ENCODE peak calls at places on chromosomes 7 and 10, in nine cellular contexts. I is sciatic nerve; W is stimulated activated CD8-positive, alpha-beta memory T cell treated with anti-CD3 and anti-CD28 coated beads, Interleukin-7, amount 100 ng/mL, for 24 hours; Q is CMK; G is neural crest cell; Z is NCI-H226; S is epithelial cell of esophagus; F is keratinocyte; N is SHP77. U is an unnamed sample.

GRCh38 chr7:42913591-42913990 is 1.7 kb upstream of the C7orf25 start:
- DNase-seq in I (no peak), W (no peak), Q (no peak), G (no peak), Z (peak), S (no peak), F (no peak), N (no peak), U (no peak)

GRCh38 chr10:59657724-59658123 is 51.9 kb downstream of the SLC16A9 start:
- DNase-seq in I (no peak), W (no peak), Q (no peak), G (no peak), Z (no peak), S (no peak), F (no peak), N (no peak), U (no peak)

GRCh38 chr10:112827951-112828350 is 122.1 kb upstream of the TCF7L2 start:
- DNase-seq in I (no peak), W (no peak), Q (no peak), G (no peak), Z (no peak), S (peak), F (peak), N (no peak), U (peak)

GRCh38 chr10:7560519-7560918 is 106.2 kb downstream of the ITIH5 start:
- DNase-seq in I (no peak), W (no peak), Q (no peak), G (no peak), Z (no peak), S (no peak), F (no peak), N (no peak), U (no peak)

GRCh38 chr10:43888551-43888950 is 239.9 kb upstream of the ZNF32 start:
- DNase-seq in I (no peak), W (no peak), Q (no peak), G (no peak), Z (no peak), S (no peak), F (no peak), N (no peak), U (peak)

GRCh38 chr10:97278491-97278989 is 13.9 kb downstream of the ARHGAP19 start:
- DNase-seq in I (no peak), W (no peak), Q (no peak), G (no peak), Z (peak), S (peak), F (peak), N (peak), U (peak)

GRCh38 chr7:2607122-2607912 is 24.5 kb upstream of the TTYH3 start:
- DNase-seq in I (no peak), W (no peak), Q (no peak), G (no peak), Z (no peak), S (no peak), F (no peak), N (no peak), U (no peak)

GRCh38 chr7:40709077-40709964 is 574.5 kb downstream of the SUGCT start:
- DNase-seq in I (no peak), W (no peak), Q (no peak), G (no peak), Z (no peak), S (peak), F (peak), N (no peak), U (peak)

GRCh38 chr7:99369767-99370353 is 4.7 kb upstream of the ARPC1B start:
- DNase-seq in I (no peak), W (no peak), Q (no peak), G (no peak), Z (no peak), S (no peak), F (no peak), N (no peak), U (no peak)

GRCh38 chr7:75971961-75972763 is 22.2 kb downstream of the TMEM120A start:
- DNase-seq in I (no peak), W (no peak), Q (no peak), G (no peak), Z (peak), S (peak), F (no peak), N (no peak), U (no peak)

GRCh38 chr7:32039000-32039756 is 31.0 kb downstream of the PDE1C start:
- DNase-seq in I (no peak), W (no peak), Q (no peak), G (no peak), Z (no peak), S (peak), F (no peak), N (no peak), U (no peak)

GRCh38 chr7:10657201-10657600 is 316.5 kb upstream of the PHF14 start:
- DNase-seq in I (no peak), W (no peak), Q (no peak), G (no peak), Z (no peak), S (no peak), F (no peak), N (no peak), U (no peak)

GRCh38 chr7:97844036-97844435 is 28.2 kb downstream of the ASNS start:
- DNase-seq in I (no peak), W (no peak), Q (no peak), G (no peak), Z (no peak), S (no peak), F (no peak), N (peak), U (no peak)

GRCh38 chr10:28177944-28178637 is 124.8 kb downstream of the MPP7 start:
- DNase-seq in I (no peak), W (no peak), Q (no peak), G (no peak), Z (no peak), S (peak), F (no peak), N (no peak), U (peak)